ENCODE peak calls at places on chromosomes 16 and 17, in ten cellular contexts. G is endothelial cell of umbilical vein, O is HCT116, D is tibial artery, X is cardiac fibroblast, S is AG10803, R is dorsolateral prefrontal cortex, K is lower leg skin, M is left ventricle myocardium inferior, N is cardiac muscle cell. L is an unnamed sample.

GRCh38 chr16:8199390-8199789 is 390.9 kb downstream of the TMEM114 start:
- DNase-seq in R (no peak), N (no peak), M (no peak), O (no peak), K (no peak), S (no peak), X (no peak), D (no peak), G (no peak), L (no peak)

GRCh38 chr16:50289950-50290764 is 23.8 kb downstream of the ADCY7 start:
- DNase-seq in X (no peak), O (no peak), R (no peak), D (no peak), N (no peak), G (no peak), S (no peak), K (no peak), M (no peak), L (no peak)

GRCh38 chr16:619476-620100 is 11.2 kb upstream of the WFIKKN1 start:
- DNase-seq in D (no peak), M (no peak), N (no peak), R (peak), K (no peak), S (no peak), X (no peak), O (no peak), G (no peak), L (no peak)

GRCh38 chr17:40795019-40795667 is 4.6 kb downstream of the KRT28 start:
- DNase-seq in O (no peak), K (no peak), S (no peak), X (no peak), R (no peak), G (no peak), M (no peak), N (no peak), D (no peak), L (no peak)

GRCh38 chr17:67568961-67569360 is 148.8 kb upstream of the NOL11 start:
- DNase-seq in N (no peak), D (no peak), O (no peak), M (no peak), X (no peak), G (no peak), R (no peak), K (no peak), S (no peak), L (no peak)

GRCh38 chr17:82031885-82032627 is 578 bp downstream of the RAC3 start:
- DNase-seq in K (no peak), X (no peak), M (no peak), G (no peak), N (no peak), S (no peak), R (no peak), D (no peak), O (no peak), L (no peak)

GRCh38 chr16:49505556-49505955 is 132.0 kb downstream of the C16orf78 start:
- DNase-seq in G (no peak), K (no peak), X (no peak), O (no peak), S (no peak), R (no peak), D (peak), M (no peak), N (no peak), L (no peak)

GRCh38 chr17:70947636-70948565 is 778.6 kb downstream of the KCNJ2 start:
- DNase-seq in X (no peak), S (no peak), G (no peak), D (no peak), K (no peak), N (no peak), M (no peak), O (no peak), R (no peak), L (no peak)

GRCh38 chr17:74671031-74671771 is 41.5 kb downstream of the CD300LF start:
- DNase-seq in K (peak), R (peak), D (peak), G (peak), M (peak), X (peak), N (peak), S (peak), O (no peak), L (peak)

GRCh38 chr17:9557356-9557755 is 18.3 kb downstream of the STX8 start:
- DNase-seq in N (no peak), X (no peak), G (no peak), R (no peak), K (no peak), O (no peak), M (no peak), D (no peak), S (no peak), L (peak)

GRCh38 chr17:77465358-77466041 is 324.7 kb downstream of the SEC14L1 start:
- DNase-seq in D (peak), M (peak), S (peak), R (no peak), X (peak), K (no peak), N (peak), G (peak), O (no peak), L (peak)

GRCh38 chr17:72404872-72405271 is 284.1 kb downstream of the SOX9 start:
- DNase-seq in G (no peak), S (peak), X (peak), D (no peak), O (no peak), M (no peak), R (no peak), K (no peak), N (peak), L (peak)

GRCh38 chr17:73099504-73099903 is 7.0 kb upstream of the SLC39A11 start:
- DNase-seq in O (no peak), N (no peak), K (no peak), M (no peak), X (no peak), G (no peak), R (peak), D (no peak), S (no peak), L (no peak)

GRCh38 chr16:81813648-81814047 is 34.6 kb downstream of the PLCG2 start:
- DNase-seq in X (no peak), D (no peak), O (no peak), R (no peak), S (no peak), G (no peak), M (no peak), N (no peak), K (no peak), L (no peak)

GRCh38 chr16:80985611-80986010 is 21.1 kb downstream of the CMC2 start:
- DNase-seq in D (no peak), X (no peak), O (no peak), R (no peak), S (no peak), K (no peak), G (peak), M (no peak), N (peak), L (no peak)

GRCh38 chr17:44409309-44410028 is 20.0 kb upstream of the ITGA2B start:
- DNase-seq in N (no peak), K (no peak), S (no peak), O (no peak), R (no peak), G (no peak), M (no peak), D (no peak), X (no peak), L (no peak)

GRCh38 chr16:4796982-4797804 is 2.0 kb downstream of the SMIM22 start:
- DNase-seq in O (no peak), K (no peak), G (no peak), M (no peak), S (no peak), D (no peak), N (no peak), X (no peak), R (no peak), L (no peak)

GRCh38 chr16:88784074-88784855 is 755 bp downstream of the PIEZO1 start:
- DNase-seq in R (no peak), X (peak), S (peak), O (no peak), K (no peak), D (peak), N (peak), G (peak), M (peak), L (peak)

GRCh38 chr16:30186782-30187555 is 3.6 kb downstream of the CORO1A start:
- DNase-seq in D (peak), R (peak), K (peak), M (peak), N (peak), O (no peak), S (peak), X (peak), G (peak), L (peak)

GRCh38 chr17:76003915-76004314 is 3.3 kb downstream of the CDK3 start:
- DNase-seq in M (no peak), R (no peak), S (no peak), G (no peak), N (no peak), X (no peak), O (no peak), D (no peak), K (no peak), L (no peak)

GRCh38 chr16:56189990-56190902 is 1.0 kb upstream of the GNAO1 start:
- DNase-seq in G (peak), X (no peak), O (no peak), M (no peak), N (no peak), S (no peak), D (no peak), K (no peak), R (no peak), L (no peak)

GRCh38 chr16:55089600-55089999 is 158.9 kb downstream of the IRX5 start:
- DNase-seq in R (no peak), G (no peak), D (no peak), K (no peak), N (no peak), O (no peak), S (no peak), X (no peak), M (no peak), L (no peak)

GRCh38 chr17:3613139-3613538 is 3.9 kb upstream of the TRPV1 start:
- DNase-seq in S (no peak), G (no peak), O (no peak), N (no peak), R (no peak), D (no peak), X (no peak), K (no peak), M (no peak), L (no peak)

GRCh38 chr17:42165751-42166150 is 11.0 kb upstream of the RAB5C start:
- DNase-seq in R (no peak), X (no peak), M (no peak), K (no peak), N (no peak), O (no peak), D (no peak), G (no peak), S (no peak), L (no peak)

DNA sequence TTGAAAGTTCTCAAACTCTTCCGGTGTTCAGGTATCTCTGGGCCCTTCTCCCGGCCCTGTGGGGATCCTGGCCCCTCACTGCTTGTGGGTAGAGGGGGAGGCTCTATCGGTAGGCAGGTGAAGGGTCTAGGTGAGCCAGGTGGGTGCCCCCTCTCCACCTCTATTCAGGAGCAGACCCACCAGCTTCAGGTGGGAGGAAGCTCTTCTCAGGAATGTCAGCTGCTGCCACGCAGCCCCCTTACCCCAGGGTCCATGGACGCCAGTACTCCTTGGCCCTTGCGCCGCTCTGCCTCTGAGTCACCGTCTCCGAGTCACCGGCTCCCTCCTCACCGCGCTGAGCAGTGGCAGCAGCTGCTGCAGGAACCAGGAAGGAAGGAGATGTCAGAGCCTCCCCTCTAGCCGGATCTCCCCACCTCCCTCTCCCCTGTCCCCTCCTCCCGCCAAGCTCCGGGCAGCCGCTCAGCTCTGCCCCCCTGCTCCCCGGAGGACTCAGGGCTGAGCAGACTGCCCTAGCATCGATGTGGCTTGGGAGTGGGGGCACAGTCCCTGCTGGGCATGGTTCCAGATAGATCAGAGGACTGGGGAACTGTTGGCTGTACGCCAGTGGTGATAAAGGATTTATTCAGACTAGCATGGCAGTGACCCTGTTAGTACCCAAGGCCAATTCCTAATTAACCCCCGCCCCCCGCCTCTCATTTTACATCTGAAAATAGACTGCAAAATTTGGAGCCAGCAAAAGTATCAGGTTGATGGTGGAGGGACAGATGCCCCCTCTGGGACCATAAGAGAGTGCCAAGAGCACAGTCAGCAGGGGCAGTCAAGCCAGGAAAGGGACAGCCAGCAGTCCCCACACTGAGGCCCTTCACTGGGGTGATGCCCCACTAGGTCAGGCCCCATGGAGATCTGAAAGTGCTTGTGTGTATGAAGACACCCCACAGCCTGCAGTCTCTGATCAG is at the start of gene OSBPL7:
- DNase-seq in O (peak), G (peak), K (peak), D (peak), N (peak), R (peak), S (peak), X (peak), M (peak), L (peak)
- TF ChIP-seq CTCF in O (peak), G (peak), K (no peak), D (no peak), N (peak), R (peak), S (peak), X (no peak), M (no peak), L (peak)

DNA sequence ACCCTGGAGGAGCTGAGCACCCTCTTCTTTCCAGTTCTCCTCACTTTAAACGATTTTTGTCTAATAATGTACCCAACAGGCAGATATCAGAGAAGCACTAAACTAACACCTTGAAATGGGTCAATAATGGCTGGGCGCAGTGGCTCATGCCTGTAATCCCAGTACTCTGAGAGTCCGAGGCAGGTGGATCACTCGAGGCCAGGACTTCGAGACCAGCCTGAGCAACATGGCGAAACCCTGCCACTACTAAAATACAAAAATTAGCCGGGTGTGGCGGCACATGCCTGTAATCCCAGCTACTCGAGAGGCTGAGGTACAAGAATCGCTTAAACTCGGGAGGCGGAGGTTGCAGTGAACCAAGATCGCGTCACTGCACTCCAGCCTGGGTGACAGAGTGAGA is 57.4 kb downstream of the ZFHX3 start:
- DNase-seq in M (no peak), R (no peak), S (no peak), O (no peak), X (no peak), N (no peak), D (peak), G (no peak), K (no peak), L (no peak)
- H3K4me3 ChIP-seq in M (peak), R (no peak), S (peak), O (peak), X (no peak), N (no peak), D (no peak), G (no peak), K (no peak), L (no peak)

GRCh38 chr16:2466667-2467300 is 4.3 kb upstream of the NTN3 start:
- DNase-seq in X (no peak), S (no peak), D (no peak), O (no peak), K (no peak), N (no peak), G (no peak), R (no peak), M (no peak), L (no peak)

GRCh38 chr16:2464333-2464732 is 4.4 kb downstream of the TEDC2 start:
- DNase-seq in R (no peak), O (no peak), G (no peak), N (no peak), X (no peak), K (no peak), M (no peak), D (no peak), S (no peak), L (no peak)

GRCh38 chr16:2467301-2468141 is 3.6 kb upstream of the NTN3 start:
- DNase-seq in R (peak), X (peak), O (peak), M (peak), N (peak), K (peak), D (peak), G (peak), S (peak), L (peak)

GRCh38 chr16:2468142-2468724 is 2.9 kb upstream of the NTN3 start:
- DNase-seq in S (no peak), N (no peak), G (peak), R (no peak), M (no peak), K (no peak), D (no peak), O (no peak), X (no peak), L (peak)

DNA sequence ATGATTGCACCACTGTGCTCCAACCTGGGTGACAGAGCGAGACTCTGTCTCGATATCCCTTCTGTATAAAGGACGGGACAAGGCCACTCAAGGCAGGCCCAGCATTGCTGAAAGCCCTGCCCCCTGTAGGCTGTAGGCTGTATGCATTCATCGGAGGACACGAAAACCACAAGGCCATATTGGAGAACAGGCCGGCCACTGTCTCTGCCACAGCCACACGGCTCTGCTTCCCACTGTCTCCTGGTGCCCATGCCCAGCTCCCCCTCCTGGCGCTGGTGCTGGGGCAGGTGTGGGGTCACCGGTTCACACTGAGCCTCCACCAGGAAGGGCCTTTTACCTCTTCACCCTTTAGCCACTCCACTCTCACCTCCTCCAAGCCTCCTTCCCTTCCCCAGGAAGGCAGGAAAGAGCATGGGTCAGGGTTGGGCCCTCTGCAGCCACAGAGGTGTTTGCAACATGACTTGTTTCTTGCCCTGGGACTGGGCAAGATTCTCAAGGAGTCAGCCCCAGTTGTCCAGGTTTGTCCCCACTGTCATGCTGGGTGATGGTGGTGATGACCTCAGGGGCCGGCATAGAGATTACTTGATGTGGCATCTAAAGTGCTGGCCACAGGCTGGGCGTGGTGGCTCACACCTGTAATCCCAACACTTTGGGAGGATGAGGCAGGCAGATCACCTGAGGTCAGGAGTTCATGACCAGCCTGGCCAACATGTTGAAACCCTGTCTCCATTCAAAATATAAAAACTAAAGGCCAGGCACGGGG is 5.3 kb upstream of the NTN3 start:
- DNase-seq in X (no peak), G (no peak), K (no peak), D (no peak), S (no peak), R (no peak), M (no peak), N (no peak), O (no peak), L (no peak)
- TF ChIP-seq CTCF in X (peak), G (peak), K (no peak), D (no peak), S (peak), R (no peak), M (no peak), N (peak), O (peak), L (peak)

DNA sequence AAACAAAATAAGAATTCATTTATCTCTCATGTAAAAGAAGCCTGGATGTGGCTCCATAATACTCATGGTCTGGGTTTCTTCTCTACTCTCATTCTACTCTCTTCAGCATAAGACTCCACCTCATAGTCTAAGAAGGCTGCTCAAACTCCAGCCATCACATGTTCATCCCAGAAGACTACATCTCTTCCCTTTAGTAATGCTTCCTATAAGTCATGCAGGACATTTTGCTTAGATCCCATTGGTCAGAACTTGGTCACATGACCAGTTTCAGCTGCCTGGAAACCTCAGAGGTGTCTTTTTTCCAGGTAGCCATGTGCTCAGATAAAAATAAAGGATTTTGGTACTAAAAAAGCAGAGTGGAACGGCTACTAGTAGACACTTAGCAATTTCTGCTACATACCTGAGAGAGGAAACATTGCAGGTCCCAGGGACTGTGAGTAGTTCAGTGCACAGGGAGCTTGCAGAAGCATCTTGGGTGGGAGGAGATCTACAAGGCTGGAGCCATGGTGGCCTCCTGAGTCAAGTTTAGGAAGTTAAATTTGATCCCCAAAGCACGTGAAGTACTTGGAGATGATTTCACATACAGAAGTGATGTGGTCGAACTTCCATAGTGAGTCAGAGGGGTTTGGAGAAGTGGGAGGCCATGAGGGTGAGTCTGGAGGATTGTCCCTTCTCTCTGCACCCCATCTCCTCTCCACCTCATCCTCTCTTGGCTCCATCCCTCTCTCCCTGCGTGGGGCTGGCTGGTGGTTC is 110.2 kb downstream of the CCDC182 start:
- DNase-seq in X (no peak), R (no peak), M (no peak), K (no peak), S (peak), O (peak), D (peak), N (no peak), G (no peak), L (no peak)
- H3K4me3 ChIP-seq in X (no peak), R (no peak), M (no peak), K (no peak), S (no peak), O (no peak), D (no peak), N (no peak), G (no peak), L (no peak)

L was measured in fibroblast of villous mesenchyme.